ENCODE peak calls at places on chromosomes 3 and 15, in seven cellular contexts. G is adrenal gland, F is Peyer's patch, J is sigmoid colon, B is IMR-90, U is heart left ventricle, K is testis. S is an unnamed sample. For H3K4me1, the result is how much of the 10 kb centered on the place peaks cover.

GRCh38 chr3:177778633-177779032 is 581.4 kb upstream of the TBL1XR1 start:
- DNase-seq in G (no peak), B (no peak), K (no peak), J (no peak), F (no peak), U (no peak), S (no peak)

GRCh38 chr15:77633913-77634265 is 1.2 kb upstream of the LINGO1 start:
- DNase-seq in J (no peak), K (no peak), F (no peak), G (no peak), B (no peak), U (no peak), S (no peak)

GRCh38 chr15:45637552-45638033 is 2.8 kb downstream of the SQOR start:
- DNase-seq in J (peak), B (peak), U (peak), G (peak), F (peak), K (peak), S (peak)

GRCh38 chr3:136817448-136817847 is 1.5 kb upstream of the SLC35G2 start:
- DNase-seq in G (no peak), J (no peak), F (no peak), B (peak), U (no peak), K (no peak), S (no peak)

GRCh38 chr3:132549890-132550578 is 47.0 kb upstream of the ACKR4 start:
- DNase-seq in G (peak), F (no peak), B (peak), K (no peak), U (no peak), J (no peak), S (no peak)

GRCh38 chr3:71047616-71048531 is 535.7 kb downstream of the FOXP1 start:
- DNase-seq in K (no peak), B (no peak), J (no peak), U (no peak), G (no peak), F (no peak), S (no peak)

GRCh38 chr3:61425356-61425755 is 136.0 kb upstream of the PTPRG start:
- DNase-seq in G (no peak), J (no peak), F (no peak), B (no peak), U (no peak), K (no peak), S (no peak)

GRCh38 chr3:116077059-116077458 is 368.2 kb downstream of the LSAMP start:
- DNase-seq in K (no peak), B (no peak), F (no peak), J (no peak), G (no peak), U (no peak), S (no peak)

GRCh38 chr15:31228980-31229826 is 97.4 kb upstream of the KLF13 start:
- DNase-seq in J (no peak), B (no peak), G (no peak), K (no peak), U (no peak), F (peak), S (peak)

DNA sequence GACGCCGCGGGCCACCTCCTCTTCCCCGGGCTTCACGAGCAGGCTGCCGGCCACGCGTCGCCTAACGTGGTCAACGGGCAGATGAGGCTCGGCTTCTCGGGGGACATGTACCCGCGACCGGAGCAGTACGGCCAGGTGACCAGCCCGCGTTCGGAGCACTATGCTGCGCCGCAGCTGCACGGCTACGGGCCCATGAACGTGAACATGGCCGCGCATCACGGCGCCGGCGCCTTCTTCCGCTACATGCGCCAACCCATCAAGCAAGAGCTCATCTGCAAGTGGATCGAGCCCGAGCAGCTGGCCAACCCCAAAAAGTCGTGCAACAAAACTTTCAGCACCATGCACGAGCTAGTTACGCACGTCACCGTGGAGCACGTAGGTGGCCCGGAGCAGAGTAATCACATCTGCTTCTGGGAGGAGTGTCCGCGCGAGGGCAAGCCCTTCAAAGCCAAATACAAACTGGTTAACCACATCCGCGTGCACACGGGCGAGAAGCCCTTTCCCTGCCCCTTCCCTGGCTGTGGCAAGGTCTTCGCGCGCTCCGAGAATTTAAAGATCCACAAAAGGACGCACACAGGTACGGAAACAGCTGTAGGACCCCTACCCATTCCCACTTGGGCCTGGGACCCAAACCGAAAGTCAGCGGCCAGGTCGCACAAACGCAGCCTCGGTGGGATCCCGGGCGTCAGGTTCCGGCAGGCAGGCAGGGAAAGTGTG is 1.5 kb downstream of the ZIC1 start:
- DNase-seq in G (no peak), U (no peak), J (no peak), F (no peak), B (peak), K (peak), S (no peak)
- H3K4me1 ChIP-seq in G (under half), U (under half), J (under half), F (under half), B (under half), K (under half), S (under half)

GRCh38 chr3:194333981-194334320 is 17.2 kb downstream of the CPN2 start:
- DNase-seq in F (no peak), K (no peak), J (no peak), U (no peak), B (no peak), G (no peak), S (no peak)
- H3K4me3 ChIP-seq in F (no peak), K (no peak), J (no peak), U (no peak), B (no peak), G (no peak), S (no peak)

GRCh38 chr3:50164481-50164880 is 9.4 kb downstream of the SEMA3F start:
- DNase-seq in U (no peak), F (no peak), J (no peak), B (no peak), K (no peak), G (no peak), S (no peak)

GRCh38 chr3:50164984-50165383 is 9.9 kb downstream of the SEMA3F start:
- DNase-seq in U (no peak), K (no peak), J (no peak), F (no peak), G (no peak), B (no peak), S (no peak)

GRCh38 chr3:50165388-50166308 is 10.5 kb downstream of the SEMA3F start:
- DNase-seq in J (no peak), F (no peak), B (peak), U (peak), G (no peak), K (peak), S (no peak)

GRCh38 chr3:50163572-50163971 is 8.4 kb downstream of the SEMA3F start:
- DNase-seq in K (no peak), J (no peak), B (no peak), G (no peak), U (no peak), F (no peak), S (no peak)

DNA sequence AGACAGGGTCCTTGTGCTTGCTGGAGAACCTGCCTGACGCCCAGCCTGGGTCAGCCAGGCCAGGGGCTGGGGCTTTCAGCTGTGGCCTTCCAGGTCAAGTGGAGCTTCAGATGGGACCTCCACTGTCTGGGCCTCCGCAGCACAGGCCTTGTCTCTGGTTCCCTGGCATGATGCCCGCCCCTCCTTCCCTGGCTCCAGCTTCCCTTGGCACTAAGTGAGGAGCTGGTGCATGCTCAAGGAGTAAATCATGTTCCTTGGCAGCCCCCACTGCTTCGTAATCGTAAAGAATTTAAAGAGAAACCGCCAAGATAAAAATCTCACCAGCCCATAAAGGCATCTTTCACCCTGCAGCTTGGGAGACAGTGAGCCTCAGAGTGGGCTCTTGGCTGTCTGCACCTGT is 8.9 kb downstream of the SEMA3F start:
- DNase-seq in J (peak), U (no peak), F (no peak), B (peak), G (peak), K (peak), S (no peak)
- TF ChIP-seq POLR2A in J (no peak), U (no peak), F (no peak), B (no peak), G (no peak), K (no peak), S (no peak)

GRCh38 chr3:16063603-16064002 is 110.9 kb upstream of the GALNT15 start:
- DNase-seq in U (no peak), B (no peak), J (peak), G (no peak), K (no peak), F (no peak), S (no peak)

GRCh38 chr3:16060358-16060852 is 114.1 kb upstream of the GALNT15 start:
- DNase-seq in F (no peak), K (peak), U (no peak), G (peak), J (peak), B (peak), S (peak)

GRCh38 chr3:16059700-16060357 is 114.7 kb upstream of the GALNT15 start:
- DNase-seq in B (no peak), G (no peak), J (no peak), K (no peak), U (no peak), F (no peak), S (no peak)

GRCh38 chr3:16060945-16061344 is 113.5 kb upstream of the GALNT15 start:
- DNase-seq in G (peak), B (peak), J (peak), K (peak), U (no peak), F (no peak), S (peak)

DNA sequence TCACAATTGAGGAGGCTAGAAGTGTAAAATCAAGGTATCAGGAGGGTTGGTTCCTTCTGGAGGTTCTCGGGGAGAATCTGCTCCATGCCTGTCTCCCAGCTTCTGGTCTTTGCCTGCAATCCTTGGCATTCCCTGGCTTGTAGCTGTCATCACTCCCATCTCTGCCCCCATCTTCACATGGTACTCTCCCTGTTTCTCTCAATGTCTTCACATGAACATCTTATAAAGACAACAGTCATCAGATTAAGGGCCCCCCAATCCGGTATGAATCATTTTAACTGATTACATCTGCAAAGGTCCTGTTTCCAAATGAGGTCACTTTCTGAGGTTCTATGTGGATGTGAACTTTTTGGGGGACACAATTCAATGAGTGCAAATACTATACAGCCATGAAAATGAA is 113.0 kb upstream of the GALNT15 start:
- DNase-seq in B (peak), F (no peak), U (no peak), K (no peak), J (no peak), G (no peak), S (no peak)
- H3K4me1 ChIP-seq in B (under half), F (under half), U (under half), K (under half), J (under half), G (under half), S (under half)

DNA sequence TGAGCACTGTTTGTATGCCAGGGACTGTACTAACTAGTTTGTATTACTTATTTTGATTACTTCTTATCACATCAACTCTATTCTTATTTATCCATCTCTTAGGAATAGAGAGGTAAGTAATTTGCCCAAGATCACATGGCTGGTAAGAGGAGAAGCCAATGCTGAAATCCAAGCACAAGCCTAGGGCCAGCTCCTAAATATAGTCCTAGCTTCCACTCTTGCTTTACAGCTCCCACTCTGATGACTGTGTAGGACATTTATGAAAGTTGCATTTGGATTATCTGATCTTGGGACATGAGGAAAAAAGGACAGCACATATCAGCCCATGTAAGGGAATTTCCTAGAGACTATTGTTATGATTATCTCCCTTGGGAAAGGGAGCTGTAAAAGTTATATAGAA is 58.1 kb downstream of the GTF2E1 start:
- DNase-seq in F (no peak), K (no peak), J (no peak), B (no peak), G (no peak), U (no peak), S (no peak)
- H3K4me3 ChIP-seq in F (no peak), K (no peak), J (no peak), B (no peak), G (no peak), U (no peak), S (no peak)

DNA sequence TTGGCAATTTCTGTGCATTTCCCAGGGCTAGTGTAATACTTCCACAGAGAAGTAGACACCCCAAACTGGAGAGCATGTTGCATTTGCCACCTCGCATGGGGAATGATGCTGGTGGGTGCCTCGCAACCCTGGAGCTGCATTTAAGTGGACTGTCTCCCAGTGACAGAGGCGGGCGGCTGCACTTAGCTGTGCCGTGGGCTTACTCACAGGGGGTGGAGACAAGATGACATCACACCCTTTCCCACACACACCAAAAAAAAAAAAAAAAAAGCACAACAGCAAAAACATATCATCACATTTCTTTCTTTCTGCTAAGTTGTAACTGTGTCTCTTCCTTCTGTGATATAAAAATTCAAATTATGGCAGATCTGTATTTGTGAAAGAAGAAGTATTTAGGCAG is at the start of gene ABI3BP:
- DNase-seq in F (peak), J (peak), B (peak), K (peak), U (peak), G (peak), S (peak)
- TF ChIP-seq POLR2A in F (no peak), J (peak), B (no peak), K (no peak), U (no peak), G (peak), S (no peak)

GRCh38 chr3:195903950-195904290 is 4.4 kb downstream of the TNK2 start:
- DNase-seq in K (no peak), F (no peak), U (no peak), J (peak), B (no peak), G (no peak), S (no peak)
- H3K4me1 ChIP-seq in K (under half), F (under half), U (under half), J (under half), B (under half), G (under half), S (under half)

DNA sequence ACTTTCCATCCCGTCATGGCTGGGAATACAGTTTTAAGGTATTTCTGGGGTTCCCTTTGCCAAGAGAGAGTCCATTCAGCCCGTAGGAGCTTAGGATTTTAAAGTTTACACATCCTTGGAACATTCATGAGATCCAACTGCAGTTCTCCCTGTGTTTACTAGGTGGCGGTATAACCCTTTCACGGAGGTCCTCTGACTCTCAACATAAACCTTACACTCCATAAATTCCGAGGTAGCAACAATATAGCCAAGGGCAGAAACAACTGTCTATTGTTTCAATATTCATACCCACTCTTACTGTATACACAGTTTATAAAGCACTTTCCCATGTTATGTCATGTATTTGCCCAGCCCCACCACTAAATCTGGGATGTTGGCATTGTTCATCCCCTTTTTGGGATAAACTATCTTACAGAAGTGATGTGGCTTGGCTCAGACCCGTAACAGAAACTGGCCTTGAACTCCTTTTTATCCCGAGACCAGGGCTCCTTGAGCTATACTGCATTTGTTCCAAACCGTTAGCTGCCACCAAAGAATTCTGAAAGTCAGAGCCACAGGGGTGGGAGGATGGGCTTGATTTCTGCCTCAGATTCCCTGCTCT is 69.2 kb upstream of the COL6A5 start:
- DNase-seq in U (no peak), B (peak), G (no peak), J (no peak), K (peak), F (no peak), S (no peak)
- H3K4me3 ChIP-seq in U (no peak), B (no peak), G (no peak), J (no peak), K (no peak), F (no peak), S (no peak)